ENCODE peak calls at places on chromosome 11, in nine cellular contexts. One of them, this sample, is unnamed.

GRCh38 chr11:104000798-104001197 is 35.6 kb upstream of the DDI1 start:
- DNase-seq in Kasumi-1: no peak
- DNase-seq in naive B cell: no peak
- DNase-seq in stimulated activated CD4-positive, alpha-beta T cell treated with anti-CD3 and anti-CD28 coated beads, Interleukin-12 subunit alpha, Interleukin-12 subunit beta, amount 100 ng/mL, for 48 hours: no peak
- DNase-seq in EL: peak
- DNase-seq in stimulated activated CD8-positive, alpha-beta memory T cell treated with anti-CD3 and anti-CD28 coated beads, Interleukin-15, amount 100 ng/mL, for 4 hours: no peak
- DNase-seq in PC-3: no peak
- DNase-seq in T follicular helper cell: no peak
- DNase-seq in ecto neural progenitor cell: no peak
- DNase-seq in this sample: no peak

GRCh38 chr11:2811206-2812091 is 74.1 kb downstream of the CDKN1C start:
- DNase-seq in stimulated activated CD4-positive, alpha-beta T cell treated with anti-CD3 and anti-CD28 coated beads, Interleukin-12 subunit alpha, Interleukin-12 subunit beta, amount 100 ng/mL, for 48 hours: no peak
- DNase-seq in EL: no peak
- DNase-seq in naive B cell: no peak
- DNase-seq in T follicular helper cell: no peak
- DNase-seq in stimulated activated CD8-positive, alpha-beta memory T cell treated with anti-CD3 and anti-CD28 coated beads, Interleukin-15, amount 100 ng/mL, for 4 hours: no peak
- DNase-seq in PC-3: no peak
- DNase-seq in Kasumi-1: no peak
- DNase-seq in ecto neural progenitor cell: no peak
- DNase-seq in this sample: no peak

GRCh38 chr11:12598330-12599256 is 75.6 kb upstream of the TEAD1 start:
- DNase-seq in Kasumi-1: no peak
- DNase-seq in EL: peak
- DNase-seq in PC-3: no peak
- DNase-seq in naive B cell: no peak
- DNase-seq in T follicular helper cell: peak
- DNase-seq in ecto neural progenitor cell: no peak
- DNase-seq in stimulated activated CD8-positive, alpha-beta memory T cell treated with anti-CD3 and anti-CD28 coated beads, Interleukin-15, amount 100 ng/mL, for 4 hours: no peak
- DNase-seq in stimulated activated CD4-positive, alpha-beta T cell treated with anti-CD3 and anti-CD28 coated beads, Interleukin-12 subunit alpha, Interleukin-12 subunit beta, amount 100 ng/mL, for 48 hours: no peak
- DNase-seq in this sample: no peak

GRCh38 chr11:110096369-110096976 is 3.3 kb downstream of the ZC3H12C start:
- DNase-seq in naive B cell: no peak
- DNase-seq in PC-3: peak
- DNase-seq in ecto neural progenitor cell: no peak
- DNase-seq in EL: no peak
- DNase-seq in stimulated activated CD4-positive, alpha-beta T cell treated with anti-CD3 and anti-CD28 coated beads, Interleukin-12 subunit alpha, Interleukin-12 subunit beta, amount 100 ng/mL, for 48 hours: no peak
- DNase-seq in stimulated activated CD8-positive, alpha-beta memory T cell treated with anti-CD3 and anti-CD28 coated beads, Interleukin-15, amount 100 ng/mL, for 4 hours: no peak
- DNase-seq in T follicular helper cell: no peak
- DNase-seq in Kasumi-1: no peak
- DNase-seq in this sample: no peak

GRCh38 chr11:46290598-46291309 is 13.3 kb downstream of the CREB3L1 start:
- DNase-seq in EL: peak
- DNase-seq in ecto neural progenitor cell: peak
- DNase-seq in stimulated activated CD8-positive, alpha-beta memory T cell treated with anti-CD3 and anti-CD28 coated beads, Interleukin-15, amount 100 ng/mL, for 4 hours: no peak
- DNase-seq in stimulated activated CD4-positive, alpha-beta T cell treated with anti-CD3 and anti-CD28 coated beads, Interleukin-12 subunit alpha, Interleukin-12 subunit beta, amount 100 ng/mL, for 48 hours: no peak
- DNase-seq in PC-3: peak
- DNase-seq in Kasumi-1: no peak
- DNase-seq in T follicular helper cell: no peak
- DNase-seq in naive B cell: no peak
- DNase-seq in this sample: no peak

GRCh38 chr11:74084796-74085541 is 76.1 kb upstream of the UCP3 start:
- DNase-seq in PC-3: peak
- DNase-seq in EL: peak
- DNase-seq in stimulated activated CD4-positive, alpha-beta T cell treated with anti-CD3 and anti-CD28 coated beads, Interleukin-12 subunit alpha, Interleukin-12 subunit beta, amount 100 ng/mL, for 48 hours: no peak
- DNase-seq in stimulated activated CD8-positive, alpha-beta memory T cell treated with anti-CD3 and anti-CD28 coated beads, Interleukin-15, amount 100 ng/mL, for 4 hours: no peak
- DNase-seq in naive B cell: no peak
- DNase-seq in T follicular helper cell: no peak
- DNase-seq in ecto neural progenitor cell: no peak
- DNase-seq in Kasumi-1: no peak
- DNase-seq in this sample: no peak

GRCh38 chr11:110857885-110858555 is 145.8 kb upstream of the ARHGAP20 start:
- DNase-seq in T follicular helper cell: no peak
- DNase-seq in Kasumi-1: no peak
- DNase-seq in naive B cell: no peak
- DNase-seq in stimulated activated CD8-positive, alpha-beta memory T cell treated with anti-CD3 and anti-CD28 coated beads, Interleukin-15, amount 100 ng/mL, for 4 hours: no peak
- DNase-seq in stimulated activated CD4-positive, alpha-beta T cell treated with anti-CD3 and anti-CD28 coated beads, Interleukin-12 subunit alpha, Interleukin-12 subunit beta, amount 100 ng/mL, for 48 hours: no peak
- DNase-seq in EL: no peak
- DNase-seq in PC-3: peak
- DNase-seq in ecto neural progenitor cell: no peak
- DNase-seq in this sample: no peak

GRCh38 chr11:94694309-94695060 is 73.7 kb upstream of the AMOTL1 start:
- DNase-seq in stimulated activated CD8-positive, alpha-beta memory T cell treated with anti-CD3 and anti-CD28 coated beads, Interleukin-15, amount 100 ng/mL, for 4 hours: no peak
- DNase-seq in stimulated activated CD4-positive, alpha-beta T cell treated with anti-CD3 and anti-CD28 coated beads, Interleukin-12 subunit alpha, Interleukin-12 subunit beta, amount 100 ng/mL, for 48 hours: no peak
- DNase-seq in ecto neural progenitor cell: no peak
- DNase-seq in T follicular helper cell: no peak
- DNase-seq in EL: no peak
- DNase-seq in PC-3: no peak
- DNase-seq in Kasumi-1: no peak
- DNase-seq in naive B cell: no peak
- DNase-seq in this sample: no peak

GRCh38 chr11:132535830-132536229 is 996.5 kb downstream of the OPCML start:
- DNase-seq in stimulated activated CD8-positive, alpha-beta memory T cell treated with anti-CD3 and anti-CD28 coated beads, Interleukin-15, amount 100 ng/mL, for 4 hours: no peak
- DNase-seq in stimulated activated CD4-positive, alpha-beta T cell treated with anti-CD3 and anti-CD28 coated beads, Interleukin-12 subunit alpha, Interleukin-12 subunit beta, amount 100 ng/mL, for 48 hours: no peak
- DNase-seq in ecto neural progenitor cell: no peak
- DNase-seq in PC-3: no peak
- DNase-seq in Kasumi-1: no peak
- DNase-seq in naive B cell: no peak
- DNase-seq in T follicular helper cell: no peak
- DNase-seq in EL: no peak
- DNase-seq in this sample: no peak

GRCh38 chr11:19660076-19660475 is 52.6 kb upstream of the NAV2 start:
- DNase-seq in Kasumi-1: no peak
- DNase-seq in EL: peak
- DNase-seq in stimulated activated CD4-positive, alpha-beta T cell treated with anti-CD3 and anti-CD28 coated beads, Interleukin-12 subunit alpha, Interleukin-12 subunit beta, amount 100 ng/mL, for 48 hours: peak
- DNase-seq in PC-3: peak
- DNase-seq in stimulated activated CD8-positive, alpha-beta memory T cell treated with anti-CD3 and anti-CD28 coated beads, Interleukin-15, amount 100 ng/mL, for 4 hours: no peak
- DNase-seq in ecto neural progenitor cell: no peak
- DNase-seq in naive B cell: no peak
- DNase-seq in T follicular helper cell: no peak
- DNase-seq in this sample: peak

GRCh38 chr11:85784907-85785306 is 26.0 kb downstream of the SYTL2 start:
- DNase-seq in ecto neural progenitor cell: no peak
- DNase-seq in PC-3: no peak
- DNase-seq in naive B cell: no peak
- DNase-seq in stimulated activated CD4-positive, alpha-beta T cell treated with anti-CD3 and anti-CD28 coated beads, Interleukin-12 subunit alpha, Interleukin-12 subunit beta, amount 100 ng/mL, for 48 hours: no peak
- DNase-seq in Kasumi-1: no peak
- DNase-seq in stimulated activated CD8-positive, alpha-beta memory T cell treated with anti-CD3 and anti-CD28 coated beads, Interleukin-15, amount 100 ng/mL, for 4 hours: no peak
- DNase-seq in T follicular helper cell: no peak
- DNase-seq in EL: no peak
- DNase-seq in this sample: no peak

GRCh38 chr11:64123102-64123434 is 42.8 kb downstream of the MACROD1 start:
- DNase-seq in naive B cell: no peak
- DNase-seq in Kasumi-1: no peak
- DNase-seq in T follicular helper cell: no peak
- DNase-seq in EL: no peak
- DNase-seq in stimulated activated CD8-positive, alpha-beta memory T cell treated with anti-CD3 and anti-CD28 coated beads, Interleukin-15, amount 100 ng/mL, for 4 hours: no peak
- DNase-seq in stimulated activated CD4-positive, alpha-beta T cell treated with anti-CD3 and anti-CD28 coated beads, Interleukin-12 subunit alpha, Interleukin-12 subunit beta, amount 100 ng/mL, for 48 hours: no peak
- DNase-seq in PC-3: no peak
- DNase-seq in ecto neural progenitor cell: no peak
- DNase-seq in this sample: no peak

GRCh38 chr11:111811445-111811844 is 45.3 kb upstream of the PPP2R1B start:
- DNase-seq in PC-3: no peak
- DNase-seq in naive B cell: no peak
- DNase-seq in stimulated activated CD8-positive, alpha-beta memory T cell treated with anti-CD3 and anti-CD28 coated beads, Interleukin-15, amount 100 ng/mL, for 4 hours: no peak
- DNase-seq in T follicular helper cell: no peak
- DNase-seq in stimulated activated CD4-positive, alpha-beta T cell treated with anti-CD3 and anti-CD28 coated beads, Interleukin-12 subunit alpha, Interleukin-12 subunit beta, amount 100 ng/mL, for 48 hours: no peak
- DNase-seq in ecto neural progenitor cell: no peak
- DNase-seq in EL: no peak
- DNase-seq in Kasumi-1: no peak
- DNase-seq in this sample: no peak

GRCh38 chr11:94747136-94748110 is 20.7 kb upstream of the AMOTL1 start:
- DNase-seq in ecto neural progenitor cell: no peak
- DNase-seq in stimulated activated CD4-positive, alpha-beta T cell treated with anti-CD3 and anti-CD28 coated beads, Interleukin-12 subunit alpha, Interleukin-12 subunit beta, amount 100 ng/mL, for 48 hours: no peak
- DNase-seq in stimulated activated CD8-positive, alpha-beta memory T cell treated with anti-CD3 and anti-CD28 coated beads, Interleukin-15, amount 100 ng/mL, for 4 hours: no peak
- DNase-seq in PC-3: peak
- DNase-seq in naive B cell: no peak
- DNase-seq in EL: peak
- DNase-seq in Kasumi-1: no peak
- DNase-seq in T follicular helper cell: no peak
- DNase-seq in this sample: no peak

GRCh38 chr11:44747836-44748235 is 21.1 kb downstream of the TSPAN18 start:
- DNase-seq in stimulated activated CD4-positive, alpha-beta T cell treated with anti-CD3 and anti-CD28 coated beads, Interleukin-12 subunit alpha, Interleukin-12 subunit beta, amount 100 ng/mL, for 48 hours: no peak
- DNase-seq in ecto neural progenitor cell: no peak
- DNase-seq in naive B cell: no peak
- DNase-seq in stimulated activated CD8-positive, alpha-beta memory T cell treated with anti-CD3 and anti-CD28 coated beads, Interleukin-15, amount 100 ng/mL, for 4 hours: no peak
- DNase-seq in T follicular helper cell: no peak
- DNase-seq in PC-3: no peak
- DNase-seq in Kasumi-1: no peak
- DNase-seq in EL: no peak
- DNase-seq in this sample: no peak

GRCh38 chr11:72683782-72684200 is 9.6 kb upstream of the PDE2A start:
- DNase-seq in stimulated activated CD4-positive, alpha-beta T cell treated with anti-CD3 and anti-CD28 coated beads, Interleukin-12 subunit alpha, Interleukin-12 subunit beta, amount 100 ng/mL, for 48 hours: peak
- DNase-seq in ecto neural progenitor cell: peak
- DNase-seq in T follicular helper cell: peak
- DNase-seq in PC-3: peak
- DNase-seq in naive B cell: peak
- DNase-seq in Kasumi-1: peak
- DNase-seq in stimulated activated CD8-positive, alpha-beta memory T cell treated with anti-CD3 and anti-CD28 coated beads, Interleukin-15, amount 100 ng/mL, for 4 hours: peak
- DNase-seq in EL: peak
- DNase-seq in this sample: peak

GRCh38 chr11:1298695-1299492 is 10.5 kb downstream of the TOLLIP start:
- DNase-seq in EL: peak
- DNase-seq in stimulated activated CD4-positive, alpha-beta T cell treated with anti-CD3 and anti-CD28 coated beads, Interleukin-12 subunit alpha, Interleukin-12 subunit beta, amount 100 ng/mL, for 48 hours: no peak
- DNase-seq in T follicular helper cell: no peak
- DNase-seq in ecto neural progenitor cell: peak
- DNase-seq in Kasumi-1: peak
- DNase-seq in stimulated activated CD8-positive, alpha-beta memory T cell treated with anti-CD3 and anti-CD28 coated beads, Interleukin-15, amount 100 ng/mL, for 4 hours: no peak
- DNase-seq in PC-3: peak
- DNase-seq in naive B cell: no peak
- DNase-seq in this sample: no peak

GRCh38 chr11:11635456-11635855 is 13.7 kb upstream of the GALNT18 start:
- DNase-seq in T follicular helper cell: no peak
- DNase-seq in PC-3: no peak
- DNase-seq in EL: no peak
- DNase-seq in ecto neural progenitor cell: no peak
- DNase-seq in Kasumi-1: no peak
- DNase-seq in stimulated activated CD8-positive, alpha-beta memory T cell treated with anti-CD3 and anti-CD28 coated beads, Interleukin-15, amount 100 ng/mL, for 4 hours: no peak
- DNase-seq in stimulated activated CD4-positive, alpha-beta T cell treated with anti-CD3 and anti-CD28 coated beads, Interleukin-12 subunit alpha, Interleukin-12 subunit beta, amount 100 ng/mL, for 48 hours: no peak
- DNase-seq in naive B cell: no peak
- DNase-seq in this sample: no peak

GRCh38 chr11:70641366-70641765 is 243.0 kb downstream of the CTTN start:
- DNase-seq in Kasumi-1: no peak
- DNase-seq in stimulated activated CD8-positive, alpha-beta memory T cell treated with anti-CD3 and anti-CD28 coated beads, Interleukin-15, amount 100 ng/mL, for 4 hours: no peak
- DNase-seq in PC-3: no peak
- DNase-seq in naive B cell: no peak
- DNase-seq in T follicular helper cell: no peak
- DNase-seq in EL: no peak
- DNase-seq in stimulated activated CD4-positive, alpha-beta T cell treated with anti-CD3 and anti-CD28 coated beads, Interleukin-12 subunit alpha, Interleukin-12 subunit beta, amount 100 ng/mL, for 48 hours: no peak
- DNase-seq in ecto neural progenitor cell: no peak
- DNase-seq in this sample: no peak

GRCh38 chr11:130719516-130719915 is 196.8 kb downstream of the SNX19 start:
- DNase-seq in stimulated activated CD4-positive, alpha-beta T cell treated with anti-CD3 and anti-CD28 coated beads, Interleukin-12 subunit alpha, Interleukin-12 subunit beta, amount 100 ng/mL, for 48 hours: no peak
- DNase-seq in ecto neural progenitor cell: peak
- DNase-seq in PC-3: no peak
- DNase-seq in Kasumi-1: no peak
- DNase-seq in EL: peak
- DNase-seq in T follicular helper cell: no peak
- DNase-seq in stimulated activated CD8-positive, alpha-beta memory T cell treated with anti-CD3 and anti-CD28 coated beads, Interleukin-15, amount 100 ng/mL, for 4 hours: no peak
- DNase-seq in naive B cell: no peak
- DNase-seq in this sample: no peak

GRCh38 chr11:46200537-46201281 is 76.8 kb upstream of the CREB3L1 start:
- DNase-seq in stimulated activated CD4-positive, alpha-beta T cell treated with anti-CD3 and anti-CD28 coated beads, Interleukin-12 subunit alpha, Interleukin-12 subunit beta, amount 100 ng/mL, for 48 hours: no peak
- DNase-seq in naive B cell: no peak
- DNase-seq in T follicular helper cell: no peak
- DNase-seq in stimulated activated CD8-positive, alpha-beta memory T cell treated with anti-CD3 and anti-CD28 coated beads, Interleukin-15, amount 100 ng/mL, for 4 hours: no peak
- DNase-seq in ecto neural progenitor cell: no peak
- DNase-seq in Kasumi-1: no peak
- DNase-seq in PC-3: peak
- DNase-seq in EL: peak
- DNase-seq in this sample: no peak

GRCh38 chr11:48384670-48385069 is 18.4 kb upstream of the OR4C5 start:
- DNase-seq in EL: no peak
- DNase-seq in PC-3: no peak
- DNase-seq in stimulated activated CD4-positive, alpha-beta T cell treated with anti-CD3 and anti-CD28 coated beads, Interleukin-12 subunit alpha, Interleukin-12 subunit beta, amount 100 ng/mL, for 48 hours: no peak
- DNase-seq in stimulated activated CD8-positive, alpha-beta memory T cell treated with anti-CD3 and anti-CD28 coated beads, Interleukin-15, amount 100 ng/mL, for 4 hours: no peak
- DNase-seq in T follicular helper cell: no peak
- DNase-seq in Kasumi-1: no peak
- DNase-seq in ecto neural progenitor cell: no peak
- DNase-seq in naive B cell: no peak
- DNase-seq in this sample: no peak

GRCh38 chr11:128052912-128053641 is 534.3 kb downstream of the ETS1 start:
- DNase-seq in T follicular helper cell: no peak
- DNase-seq in naive B cell: no peak
- DNase-seq in Kasumi-1: no peak
- DNase-seq in stimulated activated CD8-positive, alpha-beta memory T cell treated with anti-CD3 and anti-CD28 coated beads, Interleukin-15, amount 100 ng/mL, for 4 hours: no peak
- DNase-seq in PC-3: peak
- DNase-seq in EL: peak
- DNase-seq in ecto neural progenitor cell: no peak
- DNase-seq in stimulated activated CD4-positive, alpha-beta T cell treated with anti-CD3 and anti-CD28 coated beads, Interleukin-12 subunit alpha, Interleukin-12 subunit beta, amount 100 ng/mL, for 48 hours: no peak
- DNase-seq in this sample: no peak

GRCh38 chr11:15006139-15006759 is 34.1 kb upstream of the CALCA start:
- DNase-seq in stimulated activated CD8-positive, alpha-beta memory T cell treated with anti-CD3 and anti-CD28 coated beads, Interleukin-15, amount 100 ng/mL, for 4 hours: no peak
- DNase-seq in naive B cell: peak
- DNase-seq in stimulated activated CD4-positive, alpha-beta T cell treated with anti-CD3 and anti-CD28 coated beads, Interleukin-12 subunit alpha, Interleukin-12 subunit beta, amount 100 ng/mL, for 48 hours: no peak
- DNase-seq in EL: peak
- DNase-seq in PC-3: peak
- DNase-seq in ecto neural progenitor cell: no peak
- DNase-seq in T follicular helper cell: no peak
- DNase-seq in Kasumi-1: peak
- DNase-seq in this sample: no peak

GRCh38 chr11:2813141-2813908 is 72.2 kb downstream of the CDKN1C start:
- DNase-seq in Kasumi-1: peak
- DNase-seq in stimulated activated CD8-positive, alpha-beta memory T cell treated with anti-CD3 and anti-CD28 coated beads, Interleukin-15, amount 100 ng/mL, for 4 hours: no peak
- DNase-seq in ecto neural progenitor cell: no peak
- DNase-seq in PC-3: no peak
- DNase-seq in naive B cell: no peak
- DNase-seq in EL: no peak
- DNase-seq in T follicular helper cell: no peak
- DNase-seq in stimulated activated CD4-positive, alpha-beta T cell treated with anti-CD3 and anti-CD28 coated beads, Interleukin-12 subunit alpha, Interleukin-12 subunit beta, amount 100 ng/mL, for 48 hours: no peak
- DNase-seq in this sample: no peak

GRCh38 chr11:8209208-8209807 is 40.5 kb upstream of the RIC3 start:
- DNase-seq in ecto neural progenitor cell: no peak
- DNase-seq in T follicular helper cell: no peak
- DNase-seq in stimulated activated CD8-positive, alpha-beta memory T cell treated with anti-CD3 and anti-CD28 coated beads, Interleukin-15, amount 100 ng/mL, for 4 hours: no peak
- DNase-seq in stimulated activated CD4-positive, alpha-beta T cell treated with anti-CD3 and anti-CD28 coated beads, Interleukin-12 subunit alpha, Interleukin-12 subunit beta, amount 100 ng/mL, for 48 hours: peak
- DNase-seq in Kasumi-1: no peak
- DNase-seq in naive B cell: peak
- DNase-seq in PC-3: peak
- DNase-seq in EL: no peak
- DNase-seq in this sample: no peak

GRCh38 chr11:120547871-120548681 is 36.5 kb downstream of the GRIK4 start:
- DNase-seq in EL: peak
- DNase-seq in stimulated activated CD4-positive, alpha-beta T cell treated with anti-CD3 and anti-CD28 coated beads, Interleukin-12 subunit alpha, Interleukin-12 subunit beta, amount 100 ng/mL, for 48 hours: no peak
- DNase-seq in stimulated activated CD8-positive, alpha-beta memory T cell treated with anti-CD3 and anti-CD28 coated beads, Interleukin-15, amount 100 ng/mL, for 4 hours: no peak
- DNase-seq in T follicular helper cell: no peak
- DNase-seq in Kasumi-1: no peak
- DNase-seq in naive B cell: no peak
- DNase-seq in PC-3: peak
- DNase-seq in ecto neural progenitor cell: no peak
- DNase-seq in this sample: no peak

GRCh38 chr11:115631609-115632008 is 127.4 kb upstream of the CADM1 start:
- DNase-seq in naive B cell: no peak
- DNase-seq in stimulated activated CD4-positive, alpha-beta T cell treated with anti-CD3 and anti-CD28 coated beads, Interleukin-12 subunit alpha, Interleukin-12 subunit beta, amount 100 ng/mL, for 48 hours: no peak
- DNase-seq in EL: no peak
- DNase-seq in stimulated activated CD8-positive, alpha-beta memory T cell treated with anti-CD3 and anti-CD28 coated beads, Interleukin-15, amount 100 ng/mL, for 4 hours: no peak
- DNase-seq in Kasumi-1: no peak
- DNase-seq in PC-3: no peak
- DNase-seq in T follicular helper cell: no peak
- DNase-seq in ecto neural progenitor cell: no peak
- DNase-seq in this sample: no peak

GRCh38 chr11:14015711-14016110 is 53.2 kb downstream of the SPON1 start:
- DNase-seq in PC-3: peak
- DNase-seq in EL: peak
- DNase-seq in T follicular helper cell: no peak
- DNase-seq in ecto neural progenitor cell: no peak
- DNase-seq in naive B cell: no peak
- DNase-seq in stimulated activated CD8-positive, alpha-beta memory T cell treated with anti-CD3 and anti-CD28 coated beads, Interleukin-15, amount 100 ng/mL, for 4 hours: no peak
- DNase-seq in Kasumi-1: no peak
- DNase-seq in stimulated activated CD4-positive, alpha-beta T cell treated with anti-CD3 and anti-CD28 coated beads, Interleukin-12 subunit alpha, Interleukin-12 subunit beta, amount 100 ng/mL, for 48 hours: no peak
- DNase-seq in this sample: no peak

GRCh38 chr11:116420770-116421528 is 351.8 kb downstream of the BUD13 start:
- DNase-seq in Kasumi-1: no peak
- DNase-seq in EL: no peak
- DNase-seq in ecto neural progenitor cell: no peak
- DNase-seq in stimulated activated CD8-positive, alpha-beta memory T cell treated with anti-CD3 and anti-CD28 coated beads, Interleukin-15, amount 100 ng/mL, for 4 hours: no peak
- DNase-seq in stimulated activated CD4-positive, alpha-beta T cell treated with anti-CD3 and anti-CD28 coated beads, Interleukin-12 subunit alpha, Interleukin-12 subunit beta, amount 100 ng/mL, for 48 hours: no peak
- DNase-seq in PC-3: peak
- DNase-seq in T follicular helper cell: no peak
- DNase-seq in naive B cell: no peak
- DNase-seq in this sample: no peak

GRCh38 chr11:72896431-72896830 is 82.2 kb downstream of the ATG16L2 start:
- DNase-seq in naive B cell: no peak
- DNase-seq in Kasumi-1: no peak
- DNase-seq in PC-3: no peak
- DNase-seq in stimulated activated CD8-positive, alpha-beta memory T cell treated with anti-CD3 and anti-CD28 coated beads, Interleukin-15, amount 100 ng/mL, for 4 hours: no peak
- DNase-seq in stimulated activated CD4-positive, alpha-beta T cell treated with anti-CD3 and anti-CD28 coated beads, Interleukin-12 subunit alpha, Interleukin-12 subunit beta, amount 100 ng/mL, for 48 hours: no peak
- DNase-seq in ecto neural progenitor cell: no peak
- DNase-seq in T follicular helper cell: no peak
- DNase-seq in EL: no peak
- DNase-seq in this sample: no peak